ENCODE peak calls at places on chromosome 18, in five cellular contexts. L is endothelial cell of umbilical vein, R is psoas muscle, I is uterus, Y is tibial nerve. J is an unnamed sample. For H3K9me3, the result is how much of the 10 kb centered on the place peaks cover.

GRCh38 chr18:49189772-49190171 is 239.0 kb upstream of the SMAD7 start:
- DNase-seq in Y (no peak), L (no peak), R (no peak), I (no peak), J (no peak)

GRCh38 chr18:33841221-33841967 is 263.4 kb downstream of the ASXL3 start:
- DNase-seq in Y (no peak), I (no peak), R (no peak), L (no peak), J (no peak)

GRCh38 chr18:23740105-23740830 is 51.0 kb downstream of the LAMA3 start:
- DNase-seq in L (no peak), I (peak), Y (no peak), R (no peak), J (no peak)

GRCh38 chr18:43875496-43875895 is 598.2 kb upstream of the SYT4 start:
- DNase-seq in R (no peak), I (peak), Y (no peak), L (no peak), J (no peak)

GRCh38 chr18:471701-472100 is 28.8 kb downstream of the COLEC12 start:
- DNase-seq in Y (no peak), L (no peak), I (no peak), R (no peak), J (no peak)

GRCh38 chr18:49904871-49905555 is 91.7 kb upstream of the ACAA2 start:
- DNase-seq in L (no peak), I (no peak), Y (no peak), R (no peak), J (no peak)

GRCh38 chr18:54254265-54254758 is 15.0 kb upstream of the POLI start:
- DNase-seq in R (no peak), L (no peak), I (no peak), Y (no peak), J (no peak)

GRCh38 chr18:41134426-41134825 is 820.6 kb upstream of the PIK3C3 start:
- DNase-seq in I (no peak), Y (no peak), L (no peak), R (no peak), J (no peak)

GRCh38 chr18:13453714-13454113 is 235.2 kb downstream of the LDLRAD4 start:
- DNase-seq in R (no peak), L (no peak), Y (no peak), I (no peak), J (no peak)

GRCh38 chr18:44241041-44241440 is 439.6 kb upstream of the SETBP1 start:
- DNase-seq in Y (no peak), R (no peak), I (no peak), L (no peak), J (no peak)

GRCh38 chr18:21241224-21242131 is 554 bp upstream of the GREB1L start:
- DNase-seq in I (no peak), Y (no peak), L (no peak), R (peak), J (no peak)

GRCh38 chr18:48488388-48488850 is 50.4 kb upstream of the CTIF start:
- DNase-seq in I (peak), Y (no peak), R (no peak), L (peak), J (no peak)

GRCh38 chr18:2901405-2901989 is 54.7 kb downstream of the EMILIN2 start:
- DNase-seq in L (no peak), R (no peak), I (peak), Y (no peak), J (no peak)

GRCh38 chr18:44935455-44935854 is 254.8 kb downstream of the SETBP1 start:
- DNase-seq in R (no peak), I (no peak), L (no peak), Y (no peak), J (no peak)

GRCh38 chr18:23618862-23619387 is 32.6 kb upstream of the NPC1 start:
- DNase-seq in L (no peak), R (no peak), I (peak), Y (no peak), J (no peak)

GRCh38 chr18:76075777-76076176 is 419.3 kb downstream of the ZNF516 start:
- DNase-seq in Y (no peak), I (no peak), L (no peak), R (no peak), J (no peak)

GRCh38 chr18:57542126-57542525 is 44.4 kb downstream of the FECH start:
- DNase-seq in Y (no peak), L (no peak), R (no peak), I (no peak), J (no peak)

GRCh38 chr18:39571511-39571910 is 2005.9 kb upstream of the CELF4 start:
- DNase-seq in I (no peak), L (peak), R (no peak), Y (no peak), J (no peak)

GRCh38 chr18:47679864-47680263 is 250.6 kb downstream of the SMAD2 start:
- DNase-seq in L (no peak), I (no peak), R (no peak), Y (no peak), J (no peak)

GRCh38 chr18:8946046-8946838 is 156.3 kb upstream of the NDUFV2 start:
- DNase-seq in L (no peak), R (no peak), I (no peak), Y (no peak), J (no peak)

GRCh38 chr18:32674491-32674890 is 98.3 kb downstream of the KLHL14 start:
- DNase-seq in L (peak), I (no peak), Y (no peak), R (no peak), J (no peak)

GRCh38 chr18:27967938-27968803 is 208.8 kb downstream of the CDH2 start:
- DNase-seq in I (no peak), R (no peak), Y (no peak), L (no peak), J (no peak)

GRCh38 chr18:7608798-7609197 is 41.7 kb downstream of the PTPRM start:
- DNase-seq in I (no peak), Y (no peak), R (no peak), L (no peak), J (no peak)

GRCh38 chr18:47944972-47945843 is 14.7 kb upstream of the SMAD2 start:
- DNase-seq in R (no peak), Y (no peak), L (no peak), I (no peak), J (no peak)

GRCh38 chr18:74990563-74991081 is 218.3 kb downstream of the PTGR3 start:
- DNase-seq in Y (no peak), I (no peak), L (peak), R (no peak), J (no peak)

GRCh38 chr18:46718501-46719341 is 38.1 kb downstream of the ST8SIA5 start:
- DNase-seq in I (no peak), Y (no peak), R (no peak), L (peak), J (no peak)

GRCh38 chr18:67268530-67268929 is 248.0 kb downstream of the DSEL start:
- DNase-seq in I (no peak), L (no peak), R (no peak), Y (no peak), J (no peak)

GRCh38 chr18:23684515-23685197 is 4.6 kb upstream of the LAMA3 start:
- DNase-seq in I (peak), L (no peak), R (no peak), Y (no peak), J (no peak)

GRCh38 chr18:22277758-22278157 is 108.4 kb downstream of the GATA6 start:
- DNase-seq in R (no peak), Y (no peak), I (peak), L (no peak), J (no peak)

GRCh38 chr18:4181882-4182568 is 273.1 kb downstream of the DLGAP1 start:
- DNase-seq in Y (no peak), R (no peak), I (no peak), L (no peak), J (no peak)

GRCh38 chr18:49548266-49548665 is 13.6 kb upstream of the LIPG start:
- DNase-seq in I (no peak), R (no peak), Y (no peak), L (no peak), J (no peak)

GRCh38 chr18:63131944-63132818 is 187.4 kb downstream of the BCL2 start:
- DNase-seq in R (no peak), I (no peak), L (no peak), Y (no peak), J (no peak)

GRCh38 chr18:26056291-26056690 is 34.1 kb downstream of the SS18 start:
- DNase-seq in I (no peak), Y (no peak), L (no peak), R (no peak), J (no peak)

GRCh38 chr18:34758378-34758948 is 48.4 kb downstream of the DTNA start:
- DNase-seq in Y (no peak), R (no peak), L (no peak), I (no peak), J (no peak)

GRCh38 chr18:45621068-45621511 is 5.8 kb downstream of the SLC14A2 start:
- DNase-seq in Y (no peak), R (no peak), I (peak), L (peak), J (peak)

GRCh38 chr18:2466978-2467377 is 104.3 kb downstream of the METTL4 start:
- DNase-seq in R (no peak), I (no peak), L (no peak), Y (no peak), J (no peak)

GRCh38 chr18:61893304-61893970 is 630 bp upstream of the RNF152 start:
- DNase-seq in Y (no peak), L (peak), I (peak), R (peak), J (peak)

GRCh38 chr18:49400398-49401072 is 59.9 kb downstream of the DYM start:
- DNase-seq in I (no peak), R (no peak), L (peak), Y (no peak), J (no peak)

GRCh38 chr18:40695526-40695925 is 1259.5 kb upstream of the PIK3C3 start:
- DNase-seq in I (no peak), L (no peak), R (no peak), Y (no peak), J (no peak)

GRCh38 chr18:11726556-11726955 is 37.5 kb downstream of the GNAL start:
- DNase-seq in R (no peak), L (no peak), Y (no peak), I (no peak), J (no peak)

GRCh38 chr18:11729556-11729955 is 40.5 kb downstream of the GNAL start:
- DNase-seq in L (no peak), Y (no peak), I (no peak), R (no peak), J (no peak)

GRCh38 chr18:11733031-11733430 is 44.0 kb downstream of the GNAL start:
- DNase-seq in L (peak), R (peak), Y (peak), I (peak), J (peak)

GRCh38 chr18:11728247-11728646 is 39.2 kb downstream of the GNAL start:
- DNase-seq in L (no peak), R (no peak), Y (no peak), I (no peak), J (no peak)
- TF ChIP-seq CTCF in L (peak), R (no peak), Y (no peak), I (no peak), J (no peak)

GRCh38 chr18:79732721-79733025 is 53.1 kb downstream of the CTDP1 start:
- DNase-seq in R (no peak), Y (no peak), L (no peak), I (no peak), J (no peak)

GRCh38 chr18:79728931-79729586 is 49.5 kb downstream of the CTDP1 start:
- DNase-seq in Y (no peak), L (no peak), I (no peak), R (no peak), J (no peak)

GRCh38 chr18:79729611-79730010 is 50.0 kb downstream of the CTDP1 start:
- DNase-seq in L (no peak), R (no peak), Y (no peak), I (no peak), J (no peak)

GRCh38 chr18:79733135-79733609 is 53.6 kb downstream of the CTDP1 start:
- DNase-seq in R (no peak), L (no peak), Y (no peak), I (no peak), J (no peak)

GRCh38 chr18:79730804-79731203 is 51.2 kb downstream of the CTDP1 start:
- DNase-seq in Y (no peak), L (no peak), I (no peak), R (no peak), J (no peak)
- H3K9me3 ChIP-seq in Y (under half), L (under half), I (under half), R (under half), J (under half)

GRCh38 chr18:11494093-11494492 is 115.3 kb upstream of the SLC35G4 start:
- DNase-seq in R (no peak), I (no peak), L (peak), Y (no peak), J (no peak)

GRCh38 chr18:11489266-11489899 is 120.0 kb upstream of the SLC35G4 start:
- DNase-seq in R (no peak), L (no peak), I (no peak), Y (no peak), J (no peak)

GRCh38 chr18:11482271-11482670 is 127.1 kb upstream of the SLC35G4 start:
- DNase-seq in R (no peak), L (no peak), I (no peak), Y (no peak), J (no peak)

GRCh38 chr18:11487390-11487789 is 122.0 kb upstream of the SLC35G4 start:
- DNase-seq in L (no peak), Y (no peak), R (no peak), I (no peak), J (no peak)

GRCh38 chr18:11488175-11488574 is 121.2 kb upstream of the SLC35G4 start:
- DNase-seq in Y (no peak), R (no peak), L (no peak), I (no peak), J (no peak)
- TF ChIP-seq CTCF in Y (no peak), R (no peak), L (no peak), I (no peak), J (no peak)

DNA sequence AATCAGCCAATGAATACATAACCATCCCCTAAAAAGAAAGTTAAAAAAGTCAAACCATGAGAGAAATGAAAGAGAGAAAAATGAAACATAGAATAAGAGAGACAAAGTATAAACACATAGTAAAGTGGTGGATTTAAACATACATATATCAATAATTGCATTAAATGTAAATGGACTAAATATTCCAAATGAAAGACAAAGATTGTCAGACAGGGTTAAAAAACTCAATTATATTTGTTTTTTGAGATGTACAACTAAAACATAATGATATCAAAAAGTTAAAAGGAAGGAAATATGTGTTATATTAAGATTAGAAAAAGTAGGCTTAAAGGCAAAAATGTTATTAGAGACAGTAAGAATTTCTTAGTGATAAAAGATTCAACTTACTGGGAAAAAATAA is 83.8 kb upstream of the CELF4 start:
- DNase-seq in I (no peak), R (no peak), L (no peak), Y (no peak), J (no peak)
- H3K9me3 ChIP-seq in I (under half), R (under half), L (under half), Y (under half), J (under half)

DNA sequence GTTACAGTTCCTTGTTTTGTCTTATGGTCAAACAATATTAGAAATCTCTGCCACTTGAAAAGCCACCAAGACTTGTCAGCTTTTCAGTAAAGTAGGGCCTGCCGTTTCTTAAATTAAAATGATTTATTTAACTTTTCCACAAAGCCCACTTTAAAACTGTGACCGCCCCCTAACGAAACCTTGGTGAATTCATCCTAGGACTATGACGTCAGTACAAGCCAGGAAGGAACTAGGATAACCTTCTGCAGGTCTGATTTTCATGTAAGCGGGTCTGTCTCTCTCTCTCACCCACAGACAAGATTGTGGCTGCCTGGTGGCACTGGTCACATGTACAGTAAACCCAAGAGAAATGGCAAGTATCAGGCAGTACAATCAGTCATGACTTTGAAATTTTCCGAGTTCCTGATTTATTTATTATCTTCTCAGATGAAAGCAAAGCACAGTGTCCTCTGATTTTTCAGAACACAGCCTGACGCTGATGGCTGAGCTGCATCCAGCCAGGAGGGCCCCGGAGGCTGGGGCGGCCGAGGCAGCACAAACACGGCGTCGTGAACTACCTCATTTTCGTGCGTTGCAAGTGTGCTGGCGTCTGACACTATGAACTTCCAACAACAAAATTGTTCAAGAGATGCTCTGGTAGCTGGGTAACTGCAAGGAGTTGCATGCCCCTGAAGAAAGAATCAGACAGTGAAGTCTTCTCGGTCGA is 18.9 kb downstream of the SALL3 start:
- DNase-seq in R (no peak), L (no peak), Y (no peak), I (no peak), J (no peak)
- TF ChIP-seq CTCF in R (no peak), L (no peak), Y (no peak), I (no peak), J (no peak)

GRCh38 chr18:12388440-12388839 is 11.4 kb upstream of the AFG3L2 start:
- DNase-seq in L (no peak), Y (no peak), I (no peak), R (no peak), J (no peak)
- H3K9me3 ChIP-seq in L (under half), Y (under half), I (under half), R (under half), J (under half)